ENCODE peak calls at places on chromosomes 7 and 10, in eight cellular contexts. Q, M, H, T, S, N, C and G are unnamed samples.

GRCh38 chr10:131901181-131901829 is 497 bp downstream of the PPP2R2D start:
- DNase-seq in H (no peak), M (peak), T (no peak), C (no peak), Q (peak), S (peak), N (peak), G (peak)

GRCh38 chr7:30159698-30160143 is 24.9 kb downstream of the MTURN start:
- DNase-seq in H (no peak), T (peak), C (no peak), M (peak), N (no peak), S (peak), Q (no peak), G (no peak)

GRCh38 chr10:102645388-102645740 is 1.1 kb downstream of the TRIM8 start:
- DNase-seq in C (peak), M (peak), Q (peak), T (peak), H (peak), N (peak), S (peak), G (peak)

GRCh38 chr7:91628742-91629141 is 251.8 kb downstream of the MTERF1 start:
- DNase-seq in S (no peak), M (no peak), T (no peak), H (no peak), Q (peak), C (no peak), N (no peak), G (peak)

GRCh38 chr7:151296202-151296992 is 45.2 kb upstream of the NUB1 start:
- DNase-seq in S (no peak), T (no peak), N (no peak), M (no peak), H (no peak), C (no peak), Q (no peak), G (no peak)

GRCh38 chr10:102801978-102802377 is 35.2 kb downstream of the CYP17A1 start:
- DNase-seq in S (no peak), M (no peak), Q (no peak), H (no peak), C (no peak), N (no peak), T (no peak), G (no peak)

GRCh38 chr10:48363617-48364355 is 57.3 kb downstream of the MAPK8 start:
- DNase-seq in T (peak), S (peak), C (peak), M (no peak), H (peak), Q (peak), N (no peak), G (peak)

GRCh38 chr10:4013651-4014085 is 228.7 kb upstream of the KLF6 start:
- DNase-seq in T (no peak), S (no peak), Q (no peak), N (no peak), M (no peak), C (no peak), H (no peak), G (no peak)

GRCh38 chr7:46059308-46060020 is 138.4 kb upstream of the IGFBP3 start:
- DNase-seq in C (no peak), M (no peak), H (no peak), Q (no peak), T (no peak), S (no peak), N (no peak), G (no peak)

GRCh38 chr10:89389254-89389653 is 3.2 kb upstream of the IFIT1 start:
- DNase-seq in N (no peak), T (peak), H (peak), S (no peak), M (no peak), Q (no peak), C (no peak), G (peak)

GRCh38 chr10:4514445-4515108 is 311.4 kb upstream of the AKR1E2 start:
- DNase-seq in Q (no peak), M (no peak), S (peak), N (peak), C (peak), T (no peak), H (no peak), G (no peak)

DNA sequence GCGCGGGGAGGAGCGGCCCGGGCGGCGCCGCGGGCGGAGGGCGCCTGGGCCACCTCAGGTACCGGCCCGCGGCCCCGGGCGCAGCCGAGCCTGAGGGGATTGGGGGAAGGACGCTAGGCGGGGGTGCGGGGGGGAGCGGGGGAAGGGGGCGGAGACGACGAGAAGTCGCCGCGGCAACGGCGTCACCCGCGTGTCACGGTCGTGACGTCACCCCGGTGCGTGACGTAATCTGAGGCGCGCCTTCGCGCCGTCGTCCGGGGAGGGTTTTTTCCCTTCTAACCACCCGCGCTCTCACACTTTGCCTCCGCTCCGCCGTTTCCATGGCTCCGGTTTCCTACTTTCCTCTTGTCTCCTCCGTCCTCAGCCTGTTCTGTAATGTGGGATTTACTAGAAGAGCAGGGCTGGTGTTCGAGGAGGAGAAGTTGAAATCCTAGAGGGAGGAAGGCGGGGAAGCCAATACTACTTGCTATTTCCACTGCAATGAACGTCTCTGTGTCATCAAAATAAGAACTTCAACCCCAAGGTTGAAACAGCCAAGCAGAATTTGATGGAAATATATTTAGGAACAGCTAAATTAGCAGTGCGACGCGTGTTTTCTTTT is at the start of gene BRAF:
- DNase-seq in S (peak), C (peak), H (peak), N (peak), T (peak), M (peak), Q (peak), G (peak)
- TF ChIP-seq POLR2A in S (peak), C (peak), H (peak), N (peak), T (peak), M (no peak), Q (peak), G (peak)

DNA sequence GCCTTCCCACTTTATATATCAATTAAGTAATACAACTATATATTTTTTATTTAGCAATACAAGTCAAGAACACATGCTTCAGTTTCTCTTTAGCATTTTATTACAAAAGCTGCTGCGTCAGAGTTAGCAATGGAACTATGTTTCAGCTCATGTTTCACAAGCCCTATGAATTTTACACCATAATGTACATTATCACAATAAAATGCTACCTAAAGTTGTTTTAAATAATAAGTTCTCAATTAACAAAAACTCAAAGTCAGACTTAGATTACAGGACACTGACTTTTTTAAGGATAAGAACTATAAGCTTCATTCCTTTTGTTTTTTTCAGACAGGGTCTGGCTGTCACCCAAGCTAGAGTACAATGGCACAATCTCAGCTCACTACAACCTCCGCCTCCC is 52.3 kb downstream of the EZH2 start:
- DNase-seq in M (no peak), C (no peak), S (no peak), T (no peak), Q (no peak), N (no peak), H (no peak), G (no peak)
- TF ChIP-seq POLR2AphosphoS5 in M (no peak), C (no peak), S (no peak), T (no peak), Q (no peak), N (no peak), H (no peak), G (no peak)

GRCh38 chr10:79138449-79139123 is 69.8 kb downstream of the ZMIZ1 start:
- DNase-seq in M (no peak), Q (no peak), N (no peak), T (no peak), H (no peak), S (no peak), C (no peak), G (no peak)
- TF ChIP-seq POLR2A in M (no peak), Q (no peak), N (no peak), T (no peak), H (no peak), S (no peak), C (no peak), G (no peak)

GRCh38 chr7:80630611-80631010 is 7.8 kb upstream of the CD36 start:
- DNase-seq in T (peak), S (no peak), M (no peak), H (no peak), N (no peak), Q (no peak), C (no peak), G (no peak)
- TF ChIP-seq POLR2AphosphoS5 in T (no peak), S (no peak), M (no peak), H (no peak), N (no peak), Q (no peak), C (no peak), G (no peak)

DNA sequence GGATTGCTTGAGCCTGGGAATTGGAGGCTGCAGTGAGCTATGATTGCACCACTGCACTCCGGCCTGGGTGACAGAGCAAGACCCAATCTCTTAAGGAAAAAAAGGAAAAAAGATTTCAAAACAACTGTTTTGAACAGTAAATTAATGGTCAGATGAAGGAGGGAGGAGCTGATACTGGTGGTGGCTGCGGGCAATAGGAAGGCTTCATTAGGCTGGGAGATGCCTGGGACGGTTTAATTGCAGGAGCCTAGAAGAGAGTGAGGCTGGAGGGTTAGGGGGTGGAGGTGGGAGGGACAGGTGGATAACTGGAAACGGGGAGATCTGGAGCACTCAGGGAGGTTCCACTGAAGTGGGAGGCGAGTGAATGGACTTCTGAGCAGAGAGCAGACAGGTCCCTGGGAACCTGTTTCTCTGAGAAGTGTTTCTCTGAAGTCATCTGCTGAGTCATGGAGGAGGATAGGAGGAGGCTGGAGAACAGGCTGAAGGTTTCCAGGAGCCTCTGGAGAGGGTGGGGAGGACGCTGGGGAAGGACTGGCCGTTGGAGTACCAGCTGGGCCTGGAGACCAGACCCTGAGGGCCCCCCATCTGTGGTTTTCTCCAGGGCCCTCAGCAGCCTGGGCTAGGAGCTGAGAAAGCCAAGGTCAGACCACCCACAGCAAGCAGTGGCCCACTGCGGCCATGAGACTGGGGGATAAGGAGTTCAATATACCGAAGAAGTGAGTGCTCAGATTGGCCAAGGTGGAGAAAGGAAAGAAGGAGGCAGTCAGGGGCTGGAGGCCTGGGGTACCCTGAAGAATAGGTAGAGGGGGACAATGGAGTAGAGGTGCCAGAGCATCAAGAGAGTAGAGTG is 14.4 kb upstream of the YWHAG start:
- DNase-seq in T (no peak), H (no peak), M (peak), Q (no peak), C (no peak), S (no peak), N (no peak), G (peak)
- TF ChIP-seq POLR2A in T (no peak), H (no peak), M (no peak), Q (no peak), C (no peak), S (no peak), N (no peak), G (no peak)

GRCh38 chr10:34526758-34527730 is 288.1 kb downstream of the PARD3 start:
- DNase-seq in S (no peak), H (peak), M (no peak), Q (no peak), T (no peak), N (no peak), C (no peak), G (peak)
- TF ChIP-seq POLR2AphosphoS5 in S (no peak), H (no peak), M (no peak), Q (no peak), T (no peak), N (no peak), C (no peak), G (peak)

GRCh38 chr7:134787720-134788119 is 8.3 kb downstream of the CALD1 start:
- DNase-seq in Q (no peak), H (no peak), C (no peak), T (no peak), M (no peak), N (no peak), S (no peak), G (no peak)

GRCh38 chr7:134788191-134788590 is 8.8 kb downstream of the CALD1 start:
- DNase-seq in C (no peak), S (no peak), M (no peak), Q (no peak), H (no peak), N (no peak), T (no peak), G (no peak)

GRCh38 chr7:134792968-134793367 is 13.5 kb downstream of the CALD1 start:
- DNase-seq in N (no peak), S (peak), H (no peak), T (no peak), C (no peak), Q (no peak), M (no peak), G (no peak)

GRCh38 chr7:134787064-134787463 is 7.6 kb downstream of the CALD1 start:
- DNase-seq in S (no peak), Q (no peak), T (no peak), N (no peak), C (no peak), M (no peak), H (no peak), G (no peak)

GRCh38 chr7:134789967-134790685 is 10.7 kb downstream of the CALD1 start:
- DNase-seq in T (no peak), C (no peak), H (no peak), Q (no peak), N (no peak), S (no peak), M (no peak), G (no peak)
- TF ChIP-seq POLR2A in T (no peak), C (no peak), H (no peak), Q (no peak), N (no peak), S (no peak), M (no peak), G (no peak)

DNA sequence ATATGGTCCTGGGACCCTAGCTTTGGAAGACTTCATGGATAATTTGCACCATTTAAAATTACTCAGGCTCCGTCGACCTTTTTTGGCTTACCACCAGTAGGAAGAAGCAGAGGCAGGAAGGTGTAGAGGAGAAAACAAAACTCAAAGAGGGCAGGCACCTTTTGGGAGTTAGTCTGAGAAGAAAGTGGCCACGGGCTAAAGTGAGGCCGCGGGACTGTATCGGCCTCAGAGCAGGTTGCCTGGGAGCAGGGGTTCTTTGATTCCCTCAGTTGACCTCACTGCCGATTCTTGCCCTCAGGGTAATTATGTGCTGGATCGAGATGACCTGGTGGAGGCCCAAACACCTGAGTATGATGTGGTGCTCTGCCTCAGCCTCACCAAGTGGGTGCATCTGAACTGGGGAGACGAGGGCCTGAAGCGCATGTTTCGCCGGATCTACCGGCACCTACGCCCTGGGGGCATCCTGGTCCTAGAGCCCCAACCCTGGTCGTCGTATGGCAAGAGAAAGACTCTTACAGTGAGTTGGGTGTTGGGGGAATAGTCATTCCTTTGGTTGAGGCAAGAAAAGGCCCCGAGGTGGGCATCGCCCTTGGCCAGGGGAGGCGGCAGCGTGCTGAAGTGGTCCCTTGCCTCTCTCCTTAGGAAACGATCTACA is 3.1 kb downstream of the MEPCE start:
- DNase-seq in Q (no peak), T (no peak), M (peak), H (no peak), N (no peak), C (no peak), S (no peak), G (no peak)
- TF ChIP-seq POLR2AphosphoS5 in Q (no peak), T (no peak), M (peak), H (no peak), N (no peak), C (no peak), S (no peak), G (no peak)

GRCh38 chr10:75402486-75403143 is 1.1 kb upstream of the ZNF503 start:
- DNase-seq in M (no peak), S (peak), H (no peak), N (peak), Q (peak), C (peak), T (no peak), G (no peak)
- TF ChIP-seq POLR2A in M (no peak), S (peak), H (no peak), N (no peak), Q (peak), C (no peak), T (no peak), G (no peak)

GRCh38 chr10:60816624-60817023 is 38.3 kb downstream of the CDK1 start:
- DNase-seq in Q (peak), T (peak), C (peak), M (no peak), H (peak), N (no peak), S (peak), G (peak)
- TF ChIP-seq POLR2AphosphoS5 in Q (peak), T (no peak), C (no peak), M (no peak), H (no peak), N (no peak), S (no peak), G (no peak)